ENCODE peak calls at places on chromosomes 12 and 14, in eight cellular contexts. One of them, this sample, is unnamed.

GRCh38 chr12:69570545-69571399 is 14.5 kb upstream of the CCT2 start:
- DNase-seq in cardiac muscle cell: peak; percentile 80
- DNase-seq in NCI-H1417: peak; percentile 73
- DNase-seq in germinal center: peak; percentile 45
- DNase-seq in T-helper 2 cell: peak; percentile 50
- DNase-seq in ecto neural progenitor cell: no peak
- DNase-seq in activated CD8-positive, alpha-beta memory T cell treated with anti-CD3 and anti-CD28 coated beads for 24 hours: peak; percentile 66
- DNase-seq in COR-L47: peak; percentile 69
- DNase-seq in this sample: peak; percentile 51

GRCh38 chr12:93448796-93449195 is 7.0 kb upstream of the UBE2N start:
- DNase-seq in cardiac muscle cell: no peak
- DNase-seq in NCI-H1417: no peak
- DNase-seq in germinal center: no peak
- DNase-seq in T-helper 2 cell: no peak
- DNase-seq in ecto neural progenitor cell: no peak
- DNase-seq in activated CD8-positive, alpha-beta memory T cell treated with anti-CD3 and anti-CD28 coated beads for 24 hours: no peak
- DNase-seq in COR-L47: no peak
- DNase-seq in this sample: no peak

GRCh38 chr12:120984351-120984898 is 6.1 kb downstream of the HNF1A start:
- DNase-seq in cardiac muscle cell: no peak
- DNase-seq in NCI-H1417: no peak
- DNase-seq in germinal center: no peak
- DNase-seq in T-helper 2 cell: no peak
- DNase-seq in ecto neural progenitor cell: no peak
- DNase-seq in activated CD8-positive, alpha-beta memory T cell treated with anti-CD3 and anti-CD28 coated beads for 24 hours: no peak
- DNase-seq in COR-L47: no peak
- DNase-seq in this sample: no peak

GRCh38 chr12:12716151-12716844 is 870 bp upstream of the CDKN1B start:
- DNase-seq in cardiac muscle cell: peak; percentile 48
- DNase-seq in NCI-H1417: no peak
- DNase-seq in germinal center: no peak
- DNase-seq in T-helper 2 cell: no peak
- DNase-seq in ecto neural progenitor cell: no peak
- DNase-seq in activated CD8-positive, alpha-beta memory T cell treated with anti-CD3 and anti-CD28 coated beads for 24 hours: no peak
- DNase-seq in COR-L47: no peak
- DNase-seq in this sample: no peak

GRCh38 chr14:72966038-72966437 is 39.8 kb downstream of the DCAF4 start:
- DNase-seq in cardiac muscle cell: no peak
- DNase-seq in NCI-H1417: no peak
- DNase-seq in germinal center: no peak
- DNase-seq in T-helper 2 cell: no peak
- DNase-seq in ecto neural progenitor cell: no peak
- DNase-seq in activated CD8-positive, alpha-beta memory T cell treated with anti-CD3 and anti-CD28 coated beads for 24 hours: no peak
- DNase-seq in COR-L47: no peak
- DNase-seq in this sample: no peak

GRCh38 chr12:75208851-75209781 is 523 bp downstream of the KCNC2 start:
- DNase-seq in cardiac muscle cell: peak; percentile 34
- DNase-seq in NCI-H1417: peak; percentile 32
- DNase-seq in germinal center: no peak
- DNase-seq in T-helper 2 cell: no peak
- DNase-seq in ecto neural progenitor cell: peak; percentile 88
- DNase-seq in activated CD8-positive, alpha-beta memory T cell treated with anti-CD3 and anti-CD28 coated beads for 24 hours: no peak
- DNase-seq in COR-L47: no peak
- DNase-seq in this sample: peak; percentile 29

GRCh38 chr14:100994082-100994481 is 90.6 kb upstream of the RTL1 start:
- DNase-seq in cardiac muscle cell: no peak
- DNase-seq in NCI-H1417: no peak
- DNase-seq in germinal center: no peak
- DNase-seq in T-helper 2 cell: no peak
- DNase-seq in ecto neural progenitor cell: no peak
- DNase-seq in activated CD8-positive, alpha-beta memory T cell treated with anti-CD3 and anti-CD28 coated beads for 24 hours: no peak
- DNase-seq in COR-L47: no peak
- DNase-seq in this sample: no peak

GRCh38 chr14:96592591-96593388 is 90.6 kb downstream of the PAPOLA start:
- DNase-seq in cardiac muscle cell: peak; percentile 53
- DNase-seq in NCI-H1417: no peak
- DNase-seq in germinal center: peak; percentile 89
- DNase-seq in T-helper 2 cell: peak; percentile 37
- DNase-seq in ecto neural progenitor cell: no peak
- DNase-seq in activated CD8-positive, alpha-beta memory T cell treated with anti-CD3 and anti-CD28 coated beads for 24 hours: peak; percentile 88
- DNase-seq in COR-L47: no peak
- DNase-seq in this sample: peak; percentile 74

GRCh38 chr12:80412343-80412953 is 31.6 kb upstream of the PTPRQ start:
- DNase-seq in cardiac muscle cell: peak; percentile 76
- DNase-seq in NCI-H1417: peak; percentile 80
- DNase-seq in germinal center: peak; percentile 11
- DNase-seq in T-helper 2 cell: no peak
- DNase-seq in ecto neural progenitor cell: no peak
- DNase-seq in activated CD8-positive, alpha-beta memory T cell treated with anti-CD3 and anti-CD28 coated beads for 24 hours: no peak
- DNase-seq in COR-L47: peak; percentile 72
- DNase-seq in this sample: no peak

GRCh38 chr12:12592930-12593329 is 18.7 kb upstream of the CREBL2 start:
- DNase-seq in cardiac muscle cell: peak; percentile 34
- DNase-seq in NCI-H1417: no peak
- DNase-seq in germinal center: no peak
- DNase-seq in T-helper 2 cell: no peak
- DNase-seq in ecto neural progenitor cell: no peak
- DNase-seq in activated CD8-positive, alpha-beta memory T cell treated with anti-CD3 and anti-CD28 coated beads for 24 hours: no peak
- DNase-seq in COR-L47: no peak
- DNase-seq in this sample: no peak